ENCODE peak calls at places on chromosomes 11 and 22, in eight cellular contexts. One of them, this sample, is unnamed.

GRCh38 chr11:69560141-69560790 is 78.8 kb downstream of the LINC01488 start:
- DNase-seq in tibial nerve: no peak
- DNase-seq in HepG2: no peak
- DNase-seq in transverse colon: no peak
- DNase-seq in A549: no peak
- DNase-seq in suprapubic skin: peak
- DNase-seq in SK-N-SH: no peak
- DNase-seq in H1: no peak
- DNase-seq in this sample: no peak

GRCh38 chr11:117925198-117925925 is 3.8 kb downstream of the TMPRSS13 start:
- DNase-seq in tibial nerve: no peak
- DNase-seq in HepG2: no peak
- DNase-seq in transverse colon: no peak
- DNase-seq in A549: no peak
- DNase-seq in suprapubic skin: no peak
- DNase-seq in SK-N-SH: no peak
- DNase-seq in H1: no peak
- DNase-seq in this sample: no peak

GRCh38 chr11:61709110-61709509 is 28.9 kb downstream of the DAGLA start:
- DNase-seq in tibial nerve: no peak
- DNase-seq in HepG2: no peak
- DNase-seq in transverse colon: no peak
- DNase-seq in A549: no peak
- DNase-seq in suprapubic skin: no peak
- DNase-seq in SK-N-SH: no peak
- DNase-seq in H1: no peak
- DNase-seq in this sample: no peak

GRCh38 chr22:20430641-20431519 is 6.7 kb downstream of the SCARF2 start:
- DNase-seq in tibial nerve: no peak
- DNase-seq in HepG2: no peak
- DNase-seq in transverse colon: peak
- DNase-seq in A549: peak
- DNase-seq in suprapubic skin: peak
- DNase-seq in SK-N-SH: peak
- DNase-seq in H1: no peak
- DNase-seq in this sample: no peak

GRCh38 chr11:11436715-11437313 is 83.8 kb upstream of the CSNK2A3 start:
- DNase-seq in tibial nerve: no peak
- DNase-seq in HepG2: no peak
- DNase-seq in transverse colon: no peak
- DNase-seq in A549: no peak
- DNase-seq in suprapubic skin: no peak
- DNase-seq in SK-N-SH: no peak
- DNase-seq in H1: no peak
- DNase-seq in this sample: no peak

GRCh38 chr11:81004576-81004975 is 1563.7 kb upstream of the TENM4 start:
- DNase-seq in tibial nerve: no peak
- DNase-seq in HepG2: no peak
- DNase-seq in transverse colon: no peak
- DNase-seq in A549: no peak
- DNase-seq in suprapubic skin: no peak
- DNase-seq in SK-N-SH: no peak
- DNase-seq in H1: no peak
- DNase-seq in this sample: no peak

GRCh38 chr22:19108807-19109197 is 13.4 kb downstream of the DGCR2 start:
- DNase-seq in tibial nerve: no peak
- DNase-seq in HepG2: no peak
- DNase-seq in transverse colon: no peak
- DNase-seq in A549: no peak
- DNase-seq in suprapubic skin: peak
- DNase-seq in SK-N-SH: no peak
- DNase-seq in H1: no peak
- DNase-seq in this sample: no peak

GRCh38 chr11:67662806-67663514 is 11.5 kb downstream of the ALDH3B2 start:
- DNase-seq in tibial nerve: no peak
- DNase-seq in HepG2: no peak
- DNase-seq in transverse colon: no peak
- DNase-seq in A549: no peak
- DNase-seq in suprapubic skin: peak
- DNase-seq in SK-N-SH: no peak
- DNase-seq in H1: no peak
- DNase-seq in this sample: no peak

GRCh38 chr11:210122-210802 is 2.8 kb downstream of the RIC8A start:
- DNase-seq in tibial nerve: no peak
- DNase-seq in HepG2: no peak
- DNase-seq in transverse colon: no peak
- DNase-seq in A549: peak
- DNase-seq in suprapubic skin: peak
- DNase-seq in SK-N-SH: no peak
- DNase-seq in H1: no peak
- DNase-seq in this sample: no peak

GRCh38 chr11:86593833-86594232 is 78.6 kb downstream of the ME3 start:
- DNase-seq in tibial nerve: no peak
- DNase-seq in HepG2: no peak
- DNase-seq in transverse colon: no peak
- DNase-seq in A549: no peak
- DNase-seq in suprapubic skin: no peak
- DNase-seq in SK-N-SH: no peak
- DNase-seq in H1: no peak
- DNase-seq in this sample: no peak

GRCh38 chr22:20578192-20578591 is 70.8 kb downstream of the MED15 start:
- DNase-seq in tibial nerve: no peak
- DNase-seq in HepG2: no peak
- DNase-seq in transverse colon: no peak
- DNase-seq in A549: no peak
- DNase-seq in suprapubic skin: no peak
- DNase-seq in SK-N-SH: no peak
- DNase-seq in H1: no peak
- DNase-seq in this sample: no peak

GRCh38 chr11:72836111-72836510 is 21.9 kb downstream of the ATG16L2 start:
- DNase-seq in tibial nerve: no peak
- DNase-seq in HepG2: no peak
- DNase-seq in transverse colon: no peak
- DNase-seq in A549: no peak
- DNase-seq in suprapubic skin: no peak
- DNase-seq in SK-N-SH: no peak
- DNase-seq in H1: no peak
- DNase-seq in this sample: no peak

GRCh38 chr11:93842461-93842860 is 8.0 kb downstream of the VSTM5 start:
- DNase-seq in tibial nerve: no peak
- DNase-seq in HepG2: no peak
- DNase-seq in transverse colon: peak
- DNase-seq in A549: peak
- DNase-seq in suprapubic skin: no peak
- DNase-seq in SK-N-SH: no peak
- DNase-seq in H1: no peak
- DNase-seq in this sample: no peak

GRCh38 chr11:774873-775592 is 2.3 kb downstream of the GATD1 start:
- DNase-seq in tibial nerve: no peak
- DNase-seq in HepG2: no peak
- DNase-seq in transverse colon: no peak
- DNase-seq in A549: no peak
- DNase-seq in suprapubic skin: no peak
- DNase-seq in SK-N-SH: no peak
- DNase-seq in H1: no peak
- DNase-seq in this sample: no peak

GRCh38 chr11:77413850-77414249 is 60.0 kb downstream of the PAK1 start:
- DNase-seq in tibial nerve: no peak
- DNase-seq in HepG2: no peak
- DNase-seq in transverse colon: no peak
- DNase-seq in A549: no peak
- DNase-seq in suprapubic skin: no peak
- DNase-seq in SK-N-SH: no peak
- DNase-seq in H1: no peak
- DNase-seq in this sample: no peak

GRCh38 chr11:95442531-95443050 is 211.6 kb upstream of the SESN3 start:
- DNase-seq in tibial nerve: no peak
- DNase-seq in HepG2: no peak
- DNase-seq in transverse colon: no peak
- DNase-seq in A549: no peak
- DNase-seq in suprapubic skin: no peak
- DNase-seq in SK-N-SH: no peak
- DNase-seq in H1: no peak
- DNase-seq in this sample: peak

GRCh38 chr11:46198873-46199250 is 77.6 kb upstream of the PHF21A start:
- DNase-seq in tibial nerve: no peak
- DNase-seq in HepG2: no peak
- DNase-seq in transverse colon: no peak
- DNase-seq in A549: no peak
- DNase-seq in suprapubic skin: no peak
- DNase-seq in SK-N-SH: no peak
- DNase-seq in H1: no peak
- DNase-seq in this sample: no peak

GRCh38 chr11:40302669-40303068 is 1156.8 kb downstream of the LRRC4C start:
- DNase-seq in tibial nerve: no peak
- DNase-seq in HepG2: no peak
- DNase-seq in transverse colon: no peak
- DNase-seq in A549: no peak
- DNase-seq in suprapubic skin: no peak
- DNase-seq in SK-N-SH: no peak
- DNase-seq in H1: no peak
- DNase-seq in this sample: no peak

GRCh38 chr11:6745465-6746015 is 26.2 kb downstream of the OR2AG2 start:
- DNase-seq in tibial nerve: no peak
- DNase-seq in HepG2: no peak
- DNase-seq in transverse colon: no peak
- DNase-seq in A549: no peak
- DNase-seq in suprapubic skin: no peak
- DNase-seq in SK-N-SH: no peak
- DNase-seq in H1: no peak
- DNase-seq in this sample: no peak

GRCh38 chr11:31397239-31397834 is 27.7 kb downstream of the DNAJC24 start:
- DNase-seq in tibial nerve: no peak
- DNase-seq in HepG2: peak
- DNase-seq in transverse colon: no peak
- DNase-seq in A549: peak
- DNase-seq in suprapubic skin: no peak
- DNase-seq in SK-N-SH: peak
- DNase-seq in H1: no peak
- DNase-seq in this sample: no peak

GRCh38 chr11:84800755-84801346 is 826.3 kb downstream of the DLG2 start:
- DNase-seq in tibial nerve: no peak
- DNase-seq in HepG2: peak
- DNase-seq in transverse colon: no peak
- DNase-seq in A549: peak
- DNase-seq in suprapubic skin: no peak
- DNase-seq in SK-N-SH: peak
- DNase-seq in H1: no peak
- DNase-seq in this sample: no peak

GRCh38 chr11:103649401-103649895 is 387.0 kb upstream of the DDI1 start:
- DNase-seq in tibial nerve: no peak
- DNase-seq in HepG2: no peak
- DNase-seq in transverse colon: no peak
- DNase-seq in A549: no peak
- DNase-seq in suprapubic skin: no peak
- DNase-seq in SK-N-SH: no peak
- DNase-seq in H1: no peak
- DNase-seq in this sample: no peak

DNA sequence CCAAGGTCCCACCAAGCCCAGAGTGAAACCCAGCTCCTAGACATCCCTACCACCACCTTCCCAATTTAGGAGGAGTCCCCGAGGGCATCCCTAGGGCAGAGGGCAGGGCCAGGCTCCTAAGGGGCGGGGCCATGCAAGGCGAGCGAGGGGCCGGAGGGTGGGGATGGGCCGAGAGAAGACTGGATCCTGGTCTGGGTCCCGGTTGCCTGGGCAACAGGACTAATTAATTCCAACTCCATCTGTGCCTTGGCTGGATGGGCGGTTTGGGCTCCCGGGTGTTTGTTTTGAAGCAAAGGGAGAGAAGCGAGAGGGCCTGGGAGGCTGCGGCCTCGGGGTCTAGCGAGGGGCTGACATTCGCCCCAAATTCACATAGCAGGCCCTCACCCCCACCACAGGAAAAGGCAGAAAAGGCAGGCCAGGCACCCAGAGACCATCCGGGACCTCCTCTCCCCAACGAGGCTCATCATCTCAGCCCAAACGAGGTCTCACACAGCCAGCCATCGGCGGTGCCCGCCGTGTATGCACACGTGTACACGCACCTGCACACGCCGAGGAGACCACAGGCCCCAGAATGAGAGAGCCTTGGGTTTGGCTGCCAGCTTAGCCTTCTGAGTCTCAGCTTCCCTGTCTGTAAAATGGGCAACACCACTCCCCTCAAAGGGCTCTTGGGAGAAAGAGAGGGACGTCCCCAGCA is 23.9 kb downstream of the ELFN2 start:
- DNase-seq in tibial nerve: no peak
- DNase-seq in HepG2: no peak
- DNase-seq in transverse colon: no peak
- DNase-seq in A549: no peak
- DNase-seq in suprapubic skin: no peak
- DNase-seq in SK-N-SH: peak
- DNase-seq in H1: no peak
- DNase-seq in this sample: no peak
- H3K4me3 ChIP-seq in tibial nerve: no peak
- H3K4me3 ChIP-seq in HepG2: no peak
- H3K4me3 ChIP-seq in transverse colon: no peak
- H3K4me3 ChIP-seq in A549: no peak
- H3K4me3 ChIP-seq in suprapubic skin: no peak
- H3K4me3 ChIP-seq in SK-N-SH: no peak
- H3K4me3 ChIP-seq in H1: no peak
- H3K4me3 ChIP-seq in this sample: no peak

GRCh38 chr22:45882881-45883810 is 93.8 kb downstream of the WNT7B start:
- DNase-seq in tibial nerve: no peak
- DNase-seq in HepG2: no peak
- DNase-seq in transverse colon: no peak
- DNase-seq in A549: no peak
- DNase-seq in suprapubic skin: peak
- DNase-seq in SK-N-SH: no peak
- DNase-seq in H1: no peak
- DNase-seq in this sample: no peak
- TF ChIP-seq EP300 in tibial nerve: no peak
- TF ChIP-seq EP300 in HepG2: no peak
- TF ChIP-seq EP300 in transverse colon: no peak
- TF ChIP-seq EP300 in A549: no peak
- TF ChIP-seq EP300 in suprapubic skin: no peak
- TF ChIP-seq EP300 in SK-N-SH: no peak
- TF ChIP-seq EP300 in H1: no peak
- TF ChIP-seq EP300 in this sample: no peak

GRCh38 chr11:70566768-70567530 is 168.6 kb downstream of the CTTN start:
- DNase-seq in tibial nerve: no peak
- DNase-seq in HepG2: no peak
- DNase-seq in transverse colon: no peak
- DNase-seq in A549: no peak
- DNase-seq in suprapubic skin: no peak
- DNase-seq in SK-N-SH: no peak
- DNase-seq in H1: no peak
- DNase-seq in this sample: no peak
- H3K4me3 ChIP-seq in tibial nerve: no peak
- H3K4me3 ChIP-seq in HepG2: no peak
- H3K4me3 ChIP-seq in transverse colon: no peak
- H3K4me3 ChIP-seq in A549: no peak
- H3K4me3 ChIP-seq in suprapubic skin: no peak
- H3K4me3 ChIP-seq in SK-N-SH: no peak
- H3K4me3 ChIP-seq in H1: no peak
- H3K4me3 ChIP-seq in this sample: no peak

GRCh38 chr22:24968066-24968561 is 15.6 kb downstream of the KIAA1671 start:
- DNase-seq in tibial nerve: no peak
- DNase-seq in HepG2: no peak
- DNase-seq in transverse colon: no peak
- DNase-seq in A549: no peak
- DNase-seq in suprapubic skin: no peak
- DNase-seq in SK-N-SH: no peak
- DNase-seq in H1: peak
- DNase-seq in this sample: no peak
- TF ChIP-seq EP300 in tibial nerve: no peak
- TF ChIP-seq EP300 in HepG2: no peak
- TF ChIP-seq EP300 in transverse colon: no peak
- TF ChIP-seq EP300 in A549: no peak
- TF ChIP-seq EP300 in suprapubic skin: no peak
- TF ChIP-seq EP300 in SK-N-SH: peak
- TF ChIP-seq EP300 in H1: no peak
- TF ChIP-seq EP300 in this sample: no peak